ENCODE peak calls at places on chromosomes 3 and 15, in ten cellular contexts. B is CD8-positive, alpha-beta memory T cell; S is hypothalamus; J is cardiac fibroblast; P is fibroblast of gingiva; W is astrocyte; M is HEK293T; F is NCI-H2081; V is activated CD4-positive, alpha-beta T cell treated with anti-CD3 and anti-CD28 coated beads for 48 hours; H is stimulated activated CD4-positive, alpha-beta T cell treated with anti-CD3 and anti-CD28 coated beads, Interleukin-12 subunit alpha, Interleukin-12 subunit beta, amount 100 ng/mL, for 48 hours. G is an unnamed sample.

GRCh38 chr3:173681188-173681587 is 283.6 kb downstream of the NLGN1 start:
- DNase-seq in F (no peak), P (no peak), J (no peak), S (no peak), W (no peak), B (no peak), M (no peak), V (no peak), H (no peak), G (no peak)

GRCh38 chr3:64417816-64418215 is 192.6 kb upstream of the PRICKLE2 start:
- DNase-seq in S (no peak), M (no peak), W (peak; percentile 55), P (peak; percentile 36), F (no peak), H (no peak), V (no peak), B (no peak), J (peak; percentile 51), G (peak; percentile 71)

GRCh38 chr3:30098206-30098605 is 508.2 kb upstream of the TGFBR2 start:
- DNase-seq in F (no peak), J (peak; percentile 27), P (no peak), S (no peak), H (no peak), M (no peak), V (no peak), W (peak; percentile 64), B (no peak), G (peak; percentile 71)

GRCh38 chr3:160445854-160446253 is 3.7 kb downstream of the TRIM59 start:
- DNase-seq in S (no peak), J (no peak), V (no peak), M (no peak), P (no peak), H (no peak), B (no peak), F (no peak), W (no peak), G (no peak)

GRCh38 chr15:79549196-79549595 is 117.1 kb downstream of the MINAR1 start:
- DNase-seq in B (no peak), S (no peak), P (no peak), V (no peak), J (no peak), M (no peak), H (no peak), F (no peak), W (no peak), G (no peak)

GRCh38 chr3:79517766-79518413 is 249.9 kb downstream of the ROBO1 start:
- DNase-seq in V (no peak), H (no peak), W (peak; percentile 21), M (peak; percentile 39), F (peak; percentile 28), B (no peak), S (peak; percentile 8), J (peak; percentile 72), P (peak; percentile 15), G (peak; percentile 46)

GRCh38 chr3:156382458-156383346 is 172.2 kb downstream of the SSR3 start:
- DNase-seq in V (peak; percentile 32), M (peak; percentile 65), W (no peak), J (peak; percentile 66), F (peak; percentile 41), P (peak; percentile 20), H (peak; percentile 5), S (no peak), B (no peak), G (no peak)

GRCh38 chr3:150770662-150771061 is 7.7 kb upstream of the SIAH2 start:
- DNase-seq in S (no peak), W (no peak), H (no peak), B (no peak), V (no peak), J (no peak), F (no peak), P (no peak), M (no peak), G (no peak)

GRCh38 chr3:14266361-14266760 is 87.7 kb downstream of the LSM3 start:
- DNase-seq in P (peak; percentile 31), M (no peak), H (no peak), S (no peak), W (peak; percentile 92), F (no peak), B (no peak), J (peak; percentile 70), V (no peak), G (peak; percentile 75)

GRCh38 chr3:55180936-55181535 is 253.2 kb upstream of the LRTM1 start:
- DNase-seq in V (peak; percentile 16), S (no peak), M (peak; percentile 38), W (no peak), J (peak; percentile 75), H (no peak), F (peak; percentile 13), P (peak; percentile 53), B (no peak), G (peak; percentile 66)

GRCh38 chr3:164451083-164451910 is 627.0 kb downstream of the SI start:
- DNase-seq in W (no peak), M (no peak), F (peak; percentile 94), J (peak; percentile 65), P (peak; percentile 7), H (no peak), B (no peak), S (no peak), V (no peak), G (no peak)

GRCh38 chr3:189914799-189915198 is 205.9 kb downstream of the P3H2 start:
- DNase-seq in B (no peak), H (no peak), V (peak; percentile 23), M (no peak), W (peak; percentile 94), S (no peak), F (no peak), P (peak; percentile 87), J (peak; percentile 96), G (peak; percentile 91)

GRCh38 chr15:56293495-56294292 is 50.0 kb upstream of the RFX7 start:
- DNase-seq in P (no peak), V (no peak), W (no peak), M (no peak), B (no peak), S (no peak), J (no peak), H (no peak), F (no peak), G (no peak)

GRCh38 chr15:80619677-80620076 is 75.4 kb upstream of the ABHD17C start:
- DNase-seq in W (no peak), H (no peak), J (peak; percentile 33), B (no peak), F (no peak), P (peak; percentile 46), M (no peak), V (no peak), S (peak; percentile 2), G (peak; percentile 38)

GRCh38 chr3:94305835-94306685 is 243.2 kb downstream of the NSUN3 start:
- DNase-seq in V (no peak), F (no peak), M (no peak), P (no peak), J (no peak), S (no peak), H (no peak), W (no peak), B (no peak), G (no peak)

GRCh38 chr15:73575636-73576247 is 57.4 kb downstream of the NPTN start:
- DNase-seq in H (no peak), W (peak; percentile 88), J (peak; percentile 61), M (no peak), F (no peak), V (no peak), S (no peak), B (no peak), P (no peak), G (peak; percentile 89)

GRCh38 chr15:33026614-33027013 is 167.9 kb downstream of the FMN1 start:
- DNase-seq in W (no peak), F (no peak), B (no peak), S (no peak), V (no peak), M (no peak), J (no peak), P (no peak), H (no peak), G (peak; percentile 28)

GRCh38 chr15:67407709-67408257 is 113.1 kb upstream of the C15orf61 start:
- DNase-seq in V (no peak), P (no peak), H (no peak), J (no peak), B (no peak), S (no peak), F (peak; percentile 59), W (no peak), M (no peak), G (no peak)

GRCh38 chr15:83092309-83092976 is 15.0 kb upstream of the TM6SF1 start:
- DNase-seq in S (peak; percentile 21), F (no peak), P (no peak), J (peak; percentile 73), B (no peak), W (peak; percentile 50), M (no peak), V (no peak), H (no peak), G (peak; percentile 23)

G was measured in fibroblast of lung.